ENCODE peak calls at places on chromosomes 7 and 10, in four cellular contexts. V, P, J and K are unnamed samples.

GRCh38 chr7:73507556-73507955 is 14.5 kb downstream of the BAZ1B start:
- DNase-seq in J (no peak), P (no peak), V (peak; percentile 20), K (no peak)

GRCh38 chr7:144508702-144509101 is 105.2 kb upstream of the NOBOX start:
- DNase-seq in J (no peak), P (no peak), V (no peak), K (no peak)

GRCh38 chr10:69912584-69912983 is 110.9 kb downstream of the COL13A1 start:
- DNase-seq in P (no peak), V (no peak), J (peak; percentile 47), K (no peak)

GRCh38 chr7:68306692-68307107 is 1291.6 kb upstream of the AUTS2 start:
- DNase-seq in P (no peak), J (no peak), V (no peak), K (no peak)

GRCh38 chr10:17003151-17003550 is 126.5 kb downstream of the CUBN start:
- DNase-seq in V (peak; percentile 93), P (peak; percentile 60), J (peak; percentile 83), K (peak; percentile 95)

GRCh38 chr10:121580276-121581116 is 17.7 kb downstream of the FGFR2 start:
- DNase-seq in J (no peak), P (no peak), V (no peak), K (no peak)

GRCh38 chr10:77041636-77042258 is 595.9 kb downstream of the KCNMA1 start:
- DNase-seq in P (peak; percentile 28), V (no peak), J (peak; percentile 11), K (no peak)

GRCh38 chr7:148104924-148105323 is 485.6 kb upstream of the C7orf33 start:
- DNase-seq in V (no peak), P (no peak), J (no peak), K (no peak)

GRCh38 chr7:128781126-128781525 is 5.5 kb upstream of the OPN1SW start:
- DNase-seq in V (peak; percentile 88), P (no peak), J (no peak), K (peak; percentile 97)

GRCh38 chr7:134016223-134016941 is 110.8 kb upstream of the LRGUK start:
- DNase-seq in J (peak; percentile 57), V (peak; percentile 42), P (no peak), K (peak; percentile 51)

GRCh38 chr7:36308031-36308430 is 81.6 kb upstream of the ANLN start:
- DNase-seq in J (no peak), P (no peak), V (peak; percentile 46), K (no peak)

GRCh38 chr10:117543999-117544728 is 1.6 kb downstream of the EMX2 start:
- DNase-seq in V (peak; percentile 58), J (no peak), P (no peak), K (no peak)

GRCh38 chr10:71878327-71879034 is 27.4 kb upstream of the PSAP start:
- DNase-seq in J (no peak), P (no peak), V (no peak), K (no peak)

GRCh38 chr7:30630986-30631385 is 36.3 kb downstream of the GARS1 start:
- DNase-seq in J (no peak), P (no peak), V (no peak), K (no peak)

GRCh38 chr10:120039066-120039465 is 146.5 kb downstream of the SEC23IP start:
- DNase-seq in J (no peak), P (no peak), V (no peak), K (no peak)

GRCh38 chr10:8041284-8042031 is 13.0 kb upstream of the GATA3 start:
- DNase-seq in V (no peak), J (peak; percentile 31), P (peak; percentile 12), K (no peak)

GRCh38 chr10:10642741-10643280 is 374.9 kb upstream of the CELF2 start:
- DNase-seq in V (peak; percentile 7), J (no peak), P (no peak), K (peak; percentile 87)

GRCh38 chr7:45589915-45590678 is 15.9 kb downstream of the ADCY1 start:
- DNase-seq in J (no peak), P (no peak), V (no peak), K (no peak)

GRCh38 chr10:5996696-5997095 is 19.4 kb upstream of the IL15RA start:
- DNase-seq in P (no peak), J (no peak), V (no peak), K (no peak)

GRCh38 chr7:77887567-77887966 is 89.0 kb downstream of the PHTF2 start:
- DNase-seq in P (no peak), J (peak; percentile 30), V (peak; percentile 94), K (peak; percentile 86)

GRCh38 chr7:128045766-128046165 is 14.5 kb upstream of the LRRC4 start:
- DNase-seq in V (peak; percentile 51), J (no peak), P (no peak), K (peak; percentile 43)

GRCh38 chr10:73798087-73798486 is 12.7 kb downstream of the ZSWIM8 start:
- DNase-seq in J (no peak), V (no peak), P (no peak), K (no peak)

GRCh38 chr7:47748041-47748440 is 166.1 kb upstream of the TNS3 start:
- DNase-seq in P (no peak), J (no peak), V (no peak), K (no peak)

GRCh38 chr7:23246540-23246939 is at the start of gene GPNMB:
- DNase-seq in P (no peak), J (no peak), V (peak; percentile 95), K (peak; percentile 97)

GRCh38 chr7:68321076-68321639 is 1277.1 kb upstream of the AUTS2 start:
- DNase-seq in V (no peak), J (no peak), P (no peak), K (no peak)

GRCh38 chr7:148116195-148116594 is 474.4 kb upstream of the C7orf33 start:
- DNase-seq in P (no peak), J (no peak), V (no peak), K (no peak)

GRCh38 chr7:135601182-135601581 is 43.5 kb downstream of the NUP205 start:
- DNase-seq in J (no peak), V (peak; percentile 32), P (no peak), K (peak; percentile 52)

GRCh38 chr10:12020574-12020973 is 22.0 kb downstream of the UPF2 start:
- DNase-seq in V (no peak), J (no peak), P (no peak), K (no peak)

GRCh38 chr10:44979281-44980181 is 922 bp upstream of the DEPP1 start:
- DNase-seq in P (no peak), J (no peak), V (no peak), K (no peak)